ENCODE peak calls at places on chromosomes 4 and X, in four cellular contexts. T is K562, Q is GM12891, I is GM12878. P is an unnamed sample.

GRCh38 chr4:170047774-170048354 is 21.7 kb upstream of the MFAP3L start:
- DNase-seq in T (peak), Q (no peak), I (no peak), P (no peak)

GRCh38 chr4:168846414-168846813 is 163.6 kb downstream of the CBR4 start:
- DNase-seq in T (no peak), Q (no peak), I (no peak), P (no peak)

GRCh38 chr4:15375707-15376106 is 52.1 kb upstream of the C1QTNF7 start:
- DNase-seq in T (no peak), Q (no peak), I (no peak), P (no peak)

GRCh38 chr4:183971938-183972490 is 66.9 kb downstream of the STOX2 start:
- DNase-seq in T (no peak), Q (no peak), I (no peak), P (no peak)

GRCh38 chr4:158159718-158160094 is 13.1 kb downstream of the GASK1B start:
- DNase-seq in T (no peak), Q (no peak), I (no peak), P (no peak)

GRCh38 chrX:34371740-34372139 is 239.6 kb upstream of the FAM47A start:
- DNase-seq in T (no peak), Q (no peak), I (no peak), P (no peak)

GRCh38 chrX:15336023-15336413 is 695 bp upstream of the PIGA start:
- DNase-seq in T (peak), Q (no peak), I (no peak), P (no peak)

GRCh38 chrX:49988128-49988527 is 65.7 kb downstream of the CLCN5 start:
- DNase-seq in T (no peak), Q (no peak), I (no peak), P (no peak)

GRCh38 chrX:16649858-16650257 is at the start of gene S100G:
- DNase-seq in T (no peak), Q (no peak), I (no peak), P (no peak)

GRCh38 chr4:79959652-79960051 is 113.4 kb downstream of the ANTXR2 start:
- DNase-seq in T (no peak), Q (no peak), I (no peak), P (no peak)

GRCh38 chrX:94389044-94389443 is 715.0 kb downstream of the FAM133A start:
- DNase-seq in T (no peak), Q (no peak), I (no peak), P (no peak)

GRCh38 chrX:126064901-126065541 is 101.1 kb downstream of the DCAF12L2 start:
- DNase-seq in T (no peak), Q (no peak), I (no peak), P (no peak)

GRCh38 chrX:49228185-49228584 is 5.0 kb downstream of the CACNA1F start:
- DNase-seq in T (no peak), Q (no peak), I (no peak), P (no peak)

GRCh38 chrX:7346021-7346420 is 198.1 kb upstream of the PUDP start:
- DNase-seq in T (no peak), Q (no peak), I (no peak), P (no peak)

GRCh38 chrX:47991263-47992092 is 12.3 kb downstream of the ZNF182 start:
- DNase-seq in T (no peak), Q (no peak), I (no peak), P (no peak)

DNA sequence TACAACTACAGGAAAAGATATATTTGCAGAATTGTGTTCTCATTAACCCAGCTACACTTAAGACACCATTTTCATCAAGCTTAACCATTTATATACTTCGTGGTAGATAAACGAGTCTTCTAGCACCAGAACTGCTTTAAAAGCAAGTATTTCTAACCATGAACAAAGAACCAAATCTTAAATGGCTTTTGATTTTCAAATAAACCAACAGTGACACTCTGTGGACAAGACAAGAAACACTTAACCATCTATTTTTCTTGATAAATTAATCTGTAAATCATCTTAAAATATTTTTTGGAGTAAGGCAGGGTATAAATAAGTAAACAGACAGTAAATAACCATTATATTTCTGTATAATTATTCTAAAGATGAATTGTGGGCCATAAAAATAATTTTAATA is 10.2 kb downstream of the BEND2 start:
- DNase-seq in T (peak), Q (no peak), I (no peak), P (no peak)
- TF ChIP-seq SPI1 in T (no peak), Q (no peak), I (no peak), P (no peak)

DNA sequence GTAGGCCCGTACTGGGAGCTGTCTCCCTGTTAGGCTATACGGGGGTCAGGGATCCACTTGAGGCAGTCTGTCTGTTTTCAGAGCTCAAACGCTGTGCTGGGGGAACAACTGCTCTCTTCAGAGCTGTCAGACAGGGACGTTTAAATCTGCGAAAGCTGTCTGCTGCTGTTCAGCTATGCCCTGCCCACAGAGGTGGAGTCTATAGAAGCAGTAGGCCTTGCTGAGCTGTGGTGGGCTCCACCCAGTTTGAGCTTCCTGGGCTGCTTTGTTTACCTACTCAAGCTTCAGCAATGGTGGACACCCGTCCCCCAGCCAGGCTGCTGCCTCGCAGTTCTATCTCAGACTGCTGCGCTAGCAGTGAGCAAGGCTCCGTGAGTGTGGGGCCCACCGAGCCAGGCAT is 27.3 kb upstream of the PHEX start:
- DNase-seq in T (no peak), Q (no peak), I (no peak), P (no peak)
- TF ChIP-seq SPI1 in T (no peak), Q (no peak), I (no peak), P (no peak)

GRCh38 chr4:38672247-38673071 is 8.5 kb downstream of the KLF3 start:
- DNase-seq in T (peak), Q (no peak), I (no peak), P (no peak)

GRCh38 chr4:38669233-38669632 is 5.2 kb downstream of the KLF3 start:
- DNase-seq in T (peak), Q (no peak), I (no peak), P (no peak)

GRCh38 chr4:38671594-38671943 is 7.6 kb downstream of the KLF3 start:
- DNase-seq in T (no peak), Q (no peak), I (no peak), P (no peak)

GRCh38 chr4:38670061-38670894 is 6.3 kb downstream of the KLF3 start:
- DNase-seq in T (no peak), Q (no peak), I (no peak), P (no peak)

GRCh38 chr4:38670939-38671593 is 7.1 kb downstream of the KLF3 start:
- DNase-seq in T (no peak), Q (no peak), I (no peak), P (no peak)
- TF ChIP-seq SPI1 in T (peak), Q (peak), I (peak), P (peak)

GRCh38 chr4:13705521-13706035 is 78.1 kb upstream of the BOD1L1 start:
- DNase-seq in T (no peak), Q (no peak), I (no peak), P (no peak)
- TF ChIP-seq SPI1 in T (no peak), Q (no peak), I (no peak), P (no peak)